ENCODE peak calls at places on chromosomes 7 and 10, in four cellular contexts. One of them, this sample, is unnamed.

GRCh38 chr10:29837586-29837985 is 202.8 kb upstream of the SVIL start:
- DNase-seq in NCI-H1694: no peak
- DNase-seq in AG04450: no peak
- DNase-seq in non-pigmented ciliary epithelial cell: no peak
- DNase-seq in this sample: no peak

GRCh38 chr7:371119-371778 is 81.3 kb downstream of the FOXL3 start:
- DNase-seq in NCI-H1694: no peak
- DNase-seq in non-pigmented ciliary epithelial cell: no peak
- DNase-seq in AG04450: no peak
- DNase-seq in this sample: no peak

GRCh38 chr7:41627921-41628320 is 75.0 kb downstream of the INHBA start:
- DNase-seq in AG04450: no peak
- DNase-seq in non-pigmented ciliary epithelial cell: no peak
- DNase-seq in NCI-H1694: no peak
- DNase-seq in this sample: no peak

GRCh38 chr10:124416733-124417132 is 2.0 kb downstream of the OAT start:
- DNase-seq in non-pigmented ciliary epithelial cell: no peak
- DNase-seq in AG04450: no peak
- DNase-seq in NCI-H1694: no peak
- DNase-seq in this sample: no peak

GRCh38 chr10:27713906-27714305 is 31.7 kb downstream of the MKX start:
- DNase-seq in non-pigmented ciliary epithelial cell: no peak
- DNase-seq in NCI-H1694: no peak
- DNase-seq in AG04450: no peak
- DNase-seq in this sample: no peak

GRCh38 chr7:135843214-135843613 is 94.6 kb upstream of the FAM180A start:
- DNase-seq in NCI-H1694: no peak
- DNase-seq in AG04450: no peak
- DNase-seq in non-pigmented ciliary epithelial cell: no peak
- DNase-seq in this sample: no peak

GRCh38 chr10:79159785-79160184 is 91.0 kb downstream of the ZMIZ1 start:
- DNase-seq in AG04450: no peak
- DNase-seq in NCI-H1694: no peak
- DNase-seq in non-pigmented ciliary epithelial cell: no peak
- DNase-seq in this sample: no peak

GRCh38 chr7:33790746-33791145 is 114.6 kb upstream of the BMPER start:
- DNase-seq in NCI-H1694: no peak
- DNase-seq in AG04450: no peak
- DNase-seq in non-pigmented ciliary epithelial cell: no peak
- DNase-seq in this sample: no peak

GRCh38 chr7:95334434-95334833 is 10.1 kb upstream of the PON1 start:
- DNase-seq in NCI-H1694: no peak
- DNase-seq in AG04450: no peak
- DNase-seq in non-pigmented ciliary epithelial cell: no peak
- DNase-seq in this sample: no peak

GRCh38 chr7:139086454-139086853 is 23.1 kb downstream of the ZC3HAV1 start:
- DNase-seq in non-pigmented ciliary epithelial cell: no peak
- DNase-seq in NCI-H1694: no peak
- DNase-seq in AG04450: no peak
- DNase-seq in this sample: no peak

GRCh38 chr7:140009735-140010134 is 53.0 kb downstream of the PARP12 start:
- DNase-seq in non-pigmented ciliary epithelial cell: no peak
- DNase-seq in NCI-H1694: no peak
- DNase-seq in AG04450: no peak
- DNase-seq in this sample: no peak

GRCh38 chr10:108439397-108439796 is 1274.9 kb upstream of the SORCS1 start:
- DNase-seq in non-pigmented ciliary epithelial cell: no peak
- DNase-seq in NCI-H1694: no peak
- DNase-seq in AG04450: no peak
- DNase-seq in this sample: no peak